ENCODE peak calls at places on chromosome 2, in six cellular contexts. Y, X, Z, B, H and W are unnamed samples.

GRCh38 chr2:208265371-208265806 is 666 bp upstream of the PIKFYVE start:
- DNase-seq in Y (peak; percentile 28), X (no peak), Z (peak; percentile 50), B (peak; percentile 68), H (peak; percentile 53), W (no peak)

GRCh38 chr2:212228651-212229253 is 309.9 kb downstream of the ERBB4 start:
- DNase-seq in Y (no peak), X (no peak), Z (no peak), B (no peak), H (peak; percentile 0), W (no peak)

GRCh38 chr2:39608212-39608575 is 57.5 kb upstream of the TMEM178A start:
- DNase-seq in Y (no peak), X (no peak), Z (no peak), B (no peak), H (no peak), W (no peak)

GRCh38 chr2:179974743-179975142 is 32.4 kb downstream of the CWC22 start:
- DNase-seq in Y (no peak), X (no peak), Z (no peak), B (no peak), H (no peak), W (no peak)

GRCh38 chr2:88016086-88016947 is at the start of gene RNU2-63P:
- DNase-seq in Y (peak; percentile 86), X (peak; percentile 76), Z (peak; percentile 81), B (peak; percentile 87), H (peak; percentile 96), W (peak; percentile 67)

GRCh38 chr2:49210191-49210590 is 55.9 kb upstream of the FSHR start:
- DNase-seq in Y (no peak), X (no peak), Z (no peak), B (no peak), H (no peak), W (no peak)

GRCh38 chr2:159249955-159250723 is 36.4 kb downstream of the WDSUB1 start:
- DNase-seq in Y (no peak), X (peak; percentile 74), Z (peak; percentile 78), B (no peak), H (peak; percentile 72), W (no peak)

GRCh38 chr2:154924531-154924930 is 226.0 kb downstream of the KCNJ3 start:
- DNase-seq in Y (no peak), X (no peak), Z (no peak), B (no peak), H (no peak), W (no peak)

GRCh38 chr2:168584934-168585333 is 128.9 kb downstream of the CERS6 start:
- DNase-seq in Y (no peak), X (no peak), Z (no peak), B (no peak), H (no peak), W (no peak)

GRCh38 chr2:147865560-147865959 is 20.7 kb downstream of the ACVR2A start:
- DNase-seq in Y (no peak), X (no peak), Z (no peak), B (no peak), H (no peak), W (no peak)

GRCh38 chr2:11312770-11313471 is 31.5 kb downstream of the ROCK2 start:
- DNase-seq in Y (no peak), X (no peak), Z (no peak), B (no peak), H (no peak), W (no peak)

GRCh38 chr2:11314482-11314881 is 30.0 kb downstream of the ROCK2 start:
- DNase-seq in Y (no peak), X (no peak), Z (no peak), B (no peak), H (peak; percentile 48), W (no peak)

GRCh38 chr2:11309706-11310105 is 34.7 kb downstream of the ROCK2 start:
- DNase-seq in Y (no peak), X (no peak), Z (no peak), B (no peak), H (no peak), W (no peak)

GRCh38 chr2:11310212-11310611 is 34.2 kb downstream of the ROCK2 start:
- DNase-seq in Y (no peak), X (no peak), Z (no peak), B (no peak), H (no peak), W (no peak)

DNA sequence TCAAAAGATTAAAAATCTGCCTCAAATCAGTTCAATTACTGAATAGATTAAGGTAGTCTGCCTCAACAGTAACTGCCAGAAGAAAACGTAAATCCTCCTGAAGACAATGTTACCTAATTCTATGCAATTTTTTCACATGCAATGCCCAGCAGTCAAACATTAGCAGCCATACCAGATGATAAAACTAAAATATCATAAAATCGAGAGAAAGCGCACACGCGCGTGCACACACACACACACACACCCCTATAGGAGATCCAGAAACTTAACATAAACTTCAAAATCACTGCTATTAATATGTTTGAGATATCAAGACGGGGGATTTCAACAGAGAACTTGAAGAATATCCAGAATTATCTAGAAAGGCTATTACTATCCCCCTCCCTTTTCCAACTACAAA is 32.9 kb downstream of the ROCK2 start:
- DNase-seq in Y (no peak), X (no peak), Z (no peak), B (no peak), H (no peak), W (no peak)
- H3K4me1 ChIP-seq in Y (no peaks in the 10 kb centered on the region), X (peaks cover 2% of the 10 kb centered on the region), Z (peaks cover 1% of the 10 kb centered on the region), B (no peaks in the 10 kb centered on the region), H (peaks cover 3% of the 10 kb centered on the region), W (peaks cover 57% of the 10 kb centered on the region)

GRCh38 chr2:234249873-234250272 is 199.4 kb downstream of the SPP2 start:
- DNase-seq in Y (no peak), X (peak; percentile 91), Z (no peak), B (no peak), H (peak; percentile 48), W (no peak)
- H3K4me1 ChIP-seq in Y (no peaks in the 10 kb centered on the region), X (peaks cover 76% of the 10 kb centered on the region), Z (no peaks in the 10 kb centered on the region), B (no peaks in the 10 kb centered on the region), H (peaks cover 19% of the 10 kb centered on the region), W (no peaks in the 10 kb centered on the region)

GRCh38 chr2:98161202-98161601 is 74.2 kb downstream of the VWA3B start:
- DNase-seq in Y (no peak), X (no peak), Z (no peak), B (no peak), H (no peak), W (no peak)
- H3K4me1 ChIP-seq in Y (peaks cover 64% of the 10 kb centered on the region), X (no peaks in the 10 kb centered on the region), Z (peaks cover 5% of the 10 kb centered on the region), B (no peaks in the 10 kb centered on the region), H (peaks cover 1% of the 10 kb centered on the region), W (peaks cover 79% of the 10 kb centered on the region)

DNA sequence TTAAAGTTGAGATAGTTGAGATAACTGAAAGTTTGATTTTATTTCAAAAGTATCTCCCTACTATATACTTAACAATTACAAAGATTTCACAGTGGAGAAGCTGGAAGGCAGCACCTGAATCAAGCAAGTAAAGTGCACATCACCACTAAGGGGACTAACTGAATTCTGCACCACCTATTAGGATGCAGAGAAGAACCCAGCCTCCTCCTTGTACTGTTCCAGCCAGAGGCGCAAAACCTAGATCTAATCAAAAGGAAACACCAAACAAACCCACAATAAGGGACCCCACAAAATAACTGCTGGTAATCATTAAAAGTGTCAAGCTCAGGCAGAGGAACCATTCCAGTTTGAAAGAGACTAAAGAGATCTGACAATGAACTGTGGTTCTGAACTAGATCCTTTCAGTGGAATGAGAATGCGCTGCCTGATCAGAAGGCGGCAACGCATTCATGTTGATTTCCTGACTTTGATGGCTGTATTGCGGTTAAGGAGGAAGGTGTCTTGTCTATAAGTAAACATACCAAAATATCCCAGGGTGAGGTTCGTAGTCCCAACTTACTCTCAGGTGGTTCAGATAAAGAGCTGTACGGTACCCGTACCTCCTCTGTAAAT is 16.8 kb downstream of the HDLBP start:
- DNase-seq in Y (no peak), X (no peak), Z (no peak), B (peak; percentile 48), H (no peak), W (no peak)
- H3K4me1 ChIP-seq in Y (peaks cover 19% of the 10 kb centered on the region), X (no peaks in the 10 kb centered on the region), Z (no peaks in the 10 kb centered on the region), B (peaks cover 32% of the 10 kb centered on the region), H (no peaks in the 10 kb centered on the region), W (peaks cover 37% of the 10 kb centered on the region)

DNA sequence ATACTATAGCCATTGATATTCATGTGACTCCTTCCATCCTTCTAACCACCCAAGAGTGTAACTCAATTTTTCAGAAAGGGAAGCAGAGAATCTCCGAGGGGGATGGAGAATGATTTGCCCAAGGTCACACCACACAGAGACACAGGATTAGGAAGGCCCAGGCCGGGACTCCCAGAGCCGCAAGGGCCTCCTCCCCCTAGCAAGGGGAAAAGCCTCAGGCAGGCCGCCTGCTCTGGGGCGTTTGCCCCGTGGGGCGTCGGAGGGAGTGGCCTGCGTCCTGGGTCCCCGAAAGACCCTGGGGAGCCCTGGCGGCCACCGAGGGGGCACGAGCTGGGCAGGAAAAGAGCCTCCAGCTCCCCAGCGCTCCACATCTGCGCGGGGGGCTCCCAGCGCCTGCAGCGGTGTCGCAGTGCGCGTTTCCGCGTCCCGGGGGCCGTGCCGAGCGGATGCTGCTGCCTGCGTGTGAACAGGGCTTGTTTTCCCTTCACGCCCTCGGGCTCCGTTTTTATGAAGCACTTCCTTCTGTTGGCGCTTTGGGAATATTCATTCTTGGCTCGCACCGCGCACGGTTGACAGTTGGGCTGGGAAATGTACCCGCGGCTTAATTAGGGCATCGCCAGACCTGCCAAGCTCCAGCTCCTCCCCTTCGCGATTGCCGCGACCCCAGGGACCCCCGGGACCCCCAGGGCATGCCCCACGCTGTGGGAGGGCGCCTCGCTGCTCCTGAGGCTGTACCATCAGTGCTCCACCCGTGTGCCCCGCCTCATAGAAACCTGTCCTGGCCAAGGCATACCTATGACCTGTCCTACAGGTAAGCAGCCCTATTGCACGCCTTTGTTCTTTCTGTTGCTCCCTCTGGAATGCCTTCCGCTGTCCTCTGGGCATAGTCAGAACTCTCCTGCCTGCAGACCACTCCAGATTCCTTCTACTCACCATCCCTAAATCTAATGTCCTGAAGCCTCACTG is 158.9 kb upstream of the GLI2 start:
- DNase-seq in Y (no peak), X (no peak), Z (no peak), B (no peak), H (peak; percentile 16), W (peak; percentile 54)
- H3K4me1 ChIP-seq in Y (no peaks in the 10 kb centered on the region), X (no peaks in the 10 kb centered on the region), Z (no peaks in the 10 kb centered on the region), B (no peaks in the 10 kb centered on the region), H (no peaks in the 10 kb centered on the region), W (peaks cover 26% of the 10 kb centered on the region)

GRCh38 chr2:63050186-63050915 is at the start of gene OTX1:
- DNase-seq in Y (peak; percentile 78), X (peak; percentile 78), Z (no peak), B (no peak), H (peak; percentile 21), W (no peak)

GRCh38 chr2:63052411-63053234 is 2.0 kb downstream of the OTX1 start:
- DNase-seq in Y (no peak), X (no peak), Z (no peak), B (no peak), H (no peak), W (no peak)

GRCh38 chr2:63050916-63051794 is 525 bp downstream of the OTX1 start:
- DNase-seq in Y (no peak), X (peak; percentile 72), Z (no peak), B (no peak), H (no peak), W (no peak)

GRCh38 chr2:63053235-63053888 is 2.7 kb downstream of the OTX1 start:
- DNase-seq in Y (no peak), X (no peak), Z (no peak), B (no peak), H (no peak), W (no peak)

GRCh38 chr2:63051795-63052333 is 1.2 kb downstream of the OTX1 start:
- DNase-seq in Y (no peak), X (no peak), Z (no peak), B (no peak), H (no peak), W (no peak)
- H3K4me1 ChIP-seq in Y (no peaks in the 10 kb centered on the region), X (no peaks in the 10 kb centered on the region), Z (no peaks in the 10 kb centered on the region), B (peaks cover 32% of the 10 kb centered on the region), H (peaks cover 7% of the 10 kb centered on the region), W (peaks cover 79% of the 10 kb centered on the region)